ENCODE peak calls at places on chromosomes 7 and 10, in nine cellular contexts. U is aorta, H is tibial artery, X is transverse colon, B is spleen, G is A549, T is psoas muscle, V is body of pancreas, R is breast epithelium. L is an unnamed sample.

GRCh38 chr10:124744688-124745055 is 494 bp upstream of the FAM53B start:
- DNase-seq in U (no peak), H (no peak), X (no peak), B (no peak), G (peak; percentile 42), T (no peak), V (no peak), R (no peak), L (no peak)

GRCh38 chr10:112715581-112715980 is 234.5 kb upstream of the TCF7L2 start:
- DNase-seq in U (no peak), H (no peak), X (no peak), B (no peak), G (no peak), T (no peak), V (no peak), R (no peak), L (peak; percentile 21)

GRCh38 chr10:13632879-13633437 is 46.2 kb downstream of the PRPF18 start:
- DNase-seq in U (no peak), H (no peak), X (no peak), B (no peak), G (no peak), T (no peak), V (no peak), R (no peak), L (no peak)

GRCh38 chr10:87865201-87866025 is 2.0 kb downstream of the PTEN start:
- DNase-seq in U (no peak), H (no peak), X (no peak), B (no peak), G (no peak), T (no peak), V (no peak), R (no peak), L (no peak)

GRCh38 chr10:68096913-68097509 is 12.3 kb upstream of the MYPN start:
- DNase-seq in U (no peak), H (no peak), X (peak; percentile 72), B (no peak), G (peak; percentile 69), T (peak; percentile 66), V (peak; percentile 64), R (no peak), L (peak; percentile 33)

GRCh38 chr10:29841724-29842649 is 207.2 kb upstream of the SVIL start:
- DNase-seq in U (peak; percentile 80), H (peak; percentile 49), X (peak; percentile 47), B (no peak), G (peak; percentile 56), T (peak; percentile 60), V (peak; percentile 73), R (peak; percentile 60), L (peak; percentile 12)

GRCh38 chr7:6252748-6253147 is 19.7 kb downstream of the CYTH3 start:
- DNase-seq in U (no peak), H (no peak), X (no peak), B (no peak), G (no peak), T (no peak), V (no peak), R (no peak), L (no peak)

GRCh38 chr7:41574377-41574776 is 128.5 kb downstream of the INHBA start:
- DNase-seq in U (no peak), H (no peak), X (no peak), B (no peak), G (no peak), T (no peak), V (no peak), R (no peak), L (no peak)

GRCh38 chr10:33422779-33423520 is 88.5 kb upstream of the NRP1 start:
- DNase-seq in U (no peak), H (no peak), X (no peak), B (no peak), G (no peak), T (no peak), V (peak; percentile 93), R (no peak), L (no peak)

GRCh38 chr7:87202208-87202607 is 17.3 kb downstream of the TMEM243 start:
- DNase-seq in U (no peak), H (no peak), X (no peak), B (no peak), G (no peak), T (no peak), V (no peak), R (no peak), L (no peak)

GRCh38 chr7:147923841-147924240 is 666.7 kb upstream of the C7orf33 start:
- DNase-seq in U (no peak), H (no peak), X (no peak), B (no peak), G (no peak), T (no peak), V (no peak), R (no peak), L (no peak)

GRCh38 chr10:119917777-119918176 is 25.2 kb downstream of the SEC23IP start:
- DNase-seq in U (no peak), H (no peak), X (no peak), B (no peak), G (no peak), T (no peak), V (no peak), R (no peak), L (no peak)

GRCh38 chr7:4703532-4703931 is 21.4 kb downstream of the FOXK1 start:
- DNase-seq in U (no peak), H (no peak), X (no peak), B (no peak), G (no peak), T (no peak), V (no peak), R (no peak), L (no peak)

GRCh38 chr7:4707980-4708411 is 25.9 kb downstream of the FOXK1 start:
- DNase-seq in U (no peak), H (no peak), X (no peak), B (no peak), G (no peak), T (no peak), V (no peak), R (no peak), L (no peak)

GRCh38 chr7:4707134-4707651 is 25.1 kb downstream of the FOXK1 start:
- DNase-seq in U (no peak), H (no peak), X (no peak), B (no peak), G (no peak), T (no peak), V (no peak), R (no peak), L (no peak)

GRCh38 chr7:4709187-4709586 is 27.1 kb downstream of the FOXK1 start:
- DNase-seq in U (no peak), H (no peak), X (no peak), B (no peak), G (no peak), T (no peak), V (no peak), R (no peak), L (no peak)

GRCh38 chr7:4706384-4707032 is 24.4 kb downstream of the FOXK1 start:
- DNase-seq in U (no peak), H (no peak), X (no peak), B (no peak), G (no peak), T (no peak), V (no peak), R (no peak), L (no peak)
- H3K4me1 ChIP-seq in U (no peaks in the 10 kb centered on the region), H (no peaks in the 10 kb centered on the region), X (peaks cover 8% of the 10 kb centered on the region), B (peaks cover 30% of the 10 kb centered on the region), G (peaks cover 23% of the 10 kb centered on the region), T (peaks cover 13% of the 10 kb centered on the region), V (peaks cover 16% of the 10 kb centered on the region), R (no peaks in the 10 kb centered on the region), L (peaks cover 4% of the 10 kb centered on the region)

DNA sequence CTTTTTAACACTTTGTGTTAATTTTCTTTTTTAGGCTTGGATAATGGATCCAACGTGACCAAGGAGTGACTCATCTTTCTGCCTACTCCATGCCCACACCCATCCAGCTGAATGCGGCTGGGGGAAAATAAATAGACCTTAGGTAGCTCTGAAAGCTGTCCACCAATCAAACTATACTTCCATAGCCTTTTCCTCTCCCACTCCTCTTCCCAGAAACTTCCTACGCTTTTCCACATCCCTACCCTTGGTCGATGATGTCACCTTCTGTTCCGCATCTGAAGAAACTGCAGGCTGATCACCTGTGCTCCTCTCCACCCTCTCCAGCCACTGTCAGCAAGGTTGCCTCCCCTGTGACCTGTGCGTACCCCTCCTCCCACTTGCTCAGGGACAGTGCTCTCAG is 359.8 kb upstream of the KLF6 start:
- DNase-seq in U (no peak), H (no peak), X (no peak), B (no peak), G (no peak), T (no peak), V (no peak), R (no peak), L (no peak)
- H3K4me3 ChIP-seq in U (no peak overlapping the region), H (no peak overlapping the region), X (no peak overlapping the region), B (no peak overlapping the region), G (no peak overlapping the region), T (no peak overlapping the region), V (no peak overlapping the region), R (no peak overlapping the region), L (no peak overlapping the region)

GRCh38 chr7:129781128-129781855 is 169.8 kb downstream of the NRF1 start:
- DNase-seq in U (no peak), H (no peak), X (no peak), B (no peak), G (peak; percentile 57), T (no peak), V (peak; percentile 52), R (no peak), L (peak; percentile 48)

GRCh38 chr7:129781856-129782256 is 170.3 kb downstream of the NRF1 start:
- DNase-seq in U (no peak), H (no peak), X (no peak), B (peak; percentile 71), G (no peak), T (no peak), V (no peak), R (no peak), L (peak; percentile 38)

GRCh38 chr7:129783097-129783919 is 169.5 kb downstream of the UBE2H start:
- DNase-seq in U (no peak), H (no peak), X (no peak), B (peak; percentile 76), G (no peak), T (no peak), V (no peak), R (no peak), L (no peak)

GRCh38 chr7:129784437-129784782 is 168.3 kb downstream of the UBE2H start:
- DNase-seq in U (no peak), H (no peak), X (no peak), B (peak; percentile 64), G (no peak), T (no peak), V (no peak), R (no peak), L (no peak)

GRCh38 chr7:129782257-129783096 is 170.3 kb downstream of the UBE2H start:
- DNase-seq in U (no peak), H (no peak), X (no peak), B (peak; percentile 64), G (no peak), T (no peak), V (no peak), R (no peak), L (no peak)
- H3K4me1 ChIP-seq in U (no peaks in the 10 kb centered on the region), H (peaks cover 5% of the 10 kb centered on the region), X (peaks cover 70% of the 10 kb centered on the region), B (peaks cover 80% of the 10 kb centered on the region), G (peaks cover 12% of the 10 kb centered on the region), T (peaks cover 26% of the 10 kb centered on the region), V (peaks cover 66% of the 10 kb centered on the region), R (peaks cover 16% of the 10 kb centered on the region), L (peaks cover 70% of the 10 kb centered on the region)

DNA sequence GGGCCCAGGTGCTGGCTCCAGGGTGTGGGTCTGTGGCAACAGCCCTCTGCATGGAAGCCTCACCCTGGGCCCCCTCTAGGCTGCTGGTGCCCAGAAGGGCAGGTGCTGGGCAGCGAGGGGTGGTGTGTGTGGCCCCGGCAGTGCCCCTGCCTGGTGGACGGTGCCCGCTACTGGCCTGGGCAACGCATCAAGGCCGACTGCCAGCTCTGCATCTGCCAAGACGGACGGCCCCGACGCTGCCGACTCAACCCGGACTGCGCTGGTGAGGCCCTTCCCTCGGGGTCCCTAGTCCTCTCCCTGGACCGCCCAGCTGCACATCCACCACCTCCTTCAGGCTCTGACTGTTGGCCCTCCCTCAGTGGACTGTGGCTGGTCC is 18.8 kb upstream of the ZNF467 start:
- DNase-seq in U (no peak), H (no peak), X (no peak), B (no peak), G (no peak), T (no peak), V (no peak), R (no peak), L (no peak)
- H3K4me3 ChIP-seq in U (no peak overlapping the region), H (no peak overlapping the region), X (no peak overlapping the region), B (no peak overlapping the region), G (no peak overlapping the region), T (no peak overlapping the region), V (no peak overlapping the region), R (no peak overlapping the region), L (no peak overlapping the region)

L was measured in mucosa of descending colon.